ENCODE peak calls at places on chromosome 19, in five cellular contexts. S is hypothalamus, D is neuronal stem cell, T is NCI-H748 treated with DMSO at 0.1 percent for 48 hours, L is NCI-H345. O is an unnamed sample.

GRCh38 chr19:44598880-44599279 is 14.5 kb upstream of the IGSF23 start:
- DNase-seq in S (no peak), D (no peak), T (no peak), L (no peak), O (peak)

GRCh38 chr19:5894704-5895349 is 8.8 kb downstream of the NDUFA11 start:
- DNase-seq in S (no peak), D (no peak), T (no peak), L (no peak), O (no peak)

GRCh38 chr19:41646589-41647204 is 19.8 kb upstream of the CEACAM4 start:
- DNase-seq in S (no peak), D (no peak), T (no peak), L (no peak), O (peak)

GRCh38 chr19:38264486-38265212 is at the start of gene SPINT2:
- DNase-seq in S (no peak), D (peak), T (no peak), L (peak), O (peak)

GRCh38 chr19:13001166-13001501 is 5.9 kb downstream of the NFIX start:
- DNase-seq in S (no peak), D (no peak), T (no peak), L (no peak), O (no peak)

GRCh38 chr19:46411088-46412033 is 2.0 kb downstream of the CCDC8 start:
- DNase-seq in S (no peak), D (no peak), T (no peak), L (no peak), O (no peak)

GRCh38 chr19:38617764-38618589 is at the start of gene MAP4K1:
- DNase-seq in S (no peak), D (no peak), T (peak), L (peak), O (peak)

GRCh38 chr19:17327654-17328516 is 6.8 kb downstream of the ANO8 start:
- DNase-seq in S (no peak), D (peak), T (no peak), L (no peak), O (peak)

GRCh38 chr19:11964858-11965645 is at the start of gene ZNF763:
- DNase-seq in S (peak), D (peak), T (peak), L (peak), O (peak)

GRCh38 chr19:30109565-30109964 is 167.5 kb downstream of the URI1 start:
- DNase-seq in S (no peak), D (no peak), T (no peak), L (no peak), O (no peak)

GRCh38 chr19:3893509-3894179 is 13.2 kb downstream of the ATCAY start:
- DNase-seq in S (no peak), D (no peak), T (no peak), L (no peak), O (no peak)

GRCh38 chr19:57587529-57587928 is 3.6 kb downstream of the ZIK1 start:
- DNase-seq in S (no peak), D (no peak), T (no peak), L (no peak), O (no peak)

GRCh38 chr19:56076413-56076998 is 44.6 kb downstream of the ZNF787 start:
- DNase-seq in S (peak), D (peak), T (peak), L (peak), O (peak)

GRCh38 chr19:29492761-29493160 is 33.0 kb upstream of the VSTM2B start:
- DNase-seq in S (no peak), D (no peak), T (no peak), L (no peak), O (no peak)

GRCh38 chr19:40610396-40611064 is 9.4 kb downstream of the LTBP4 start:
- DNase-seq in S (no peak), D (no peak), T (no peak), L (peak), O (no peak)

GRCh38 chr19:35519291-35519690 is 5.8 kb upstream of the DMKN start:
- DNase-seq in S (no peak), D (no peak), T (no peak), L (no peak), O (no peak)

GRCh38 chr19:46624958-46625661 is at the start of gene PTGIR:
- DNase-seq in S (no peak), D (no peak), T (no peak), L (no peak), O (peak)

GRCh38 chr19:8639821-8640401 is 9.5 kb downstream of the NFILZ start:
- DNase-seq in S (no peak), D (no peak), T (no peak), L (no peak), O (no peak)

GRCh38 chr19:17681505-17682125 is 6.5 kb downstream of the UNC13A start:
- DNase-seq in S (no peak), D (no peak), T (no peak), L (no peak), O (no peak)

GRCh38 chr19:41424335-41425173 is 2.6 kb downstream of the B3GNT8 start:
- DNase-seq in S (no peak), D (no peak), T (no peak), L (no peak), O (no peak)